ENCODE peak calls at places on chromosomes 13 and 19, in nine cellular contexts. One of them, this sample, is unnamed.

GRCh38 chr13:35646061-35646774 is 169.7 kb upstream of the MAB21L1 start:
- DNase-seq in tibial artery: no peak
- DNase-seq in stomach: no peak
- DNase-seq in CD8-positive, alpha-beta T cell: no peak
- DNase-seq in cardiac muscle cell: no peak
- DNase-seq in AG04450: no peak
- DNase-seq in lower lobe of right lung: no peak
- DNase-seq in pancreas: no peak
- DNase-seq in tibial nerve: no peak
- DNase-seq in this sample: no peak

GRCh38 chr13:23707674-23708073 is 137.5 kb downstream of the TNFRSF19 start:
- DNase-seq in tibial artery: no peak
- DNase-seq in stomach: no peak
- DNase-seq in CD8-positive, alpha-beta T cell: no peak
- DNase-seq in cardiac muscle cell: peak
- DNase-seq in AG04450: no peak
- DNase-seq in lower lobe of right lung: no peak
- DNase-seq in pancreas: no peak
- DNase-seq in tibial nerve: no peak
- DNase-seq in this sample: no peak

GRCh38 chr19:10389863-10390262 is 9.5 kb upstream of the TYK2 start:
- DNase-seq in tibial artery: no peak
- DNase-seq in stomach: no peak
- DNase-seq in CD8-positive, alpha-beta T cell: no peak
- DNase-seq in cardiac muscle cell: no peak
- DNase-seq in AG04450: no peak
- DNase-seq in lower lobe of right lung: no peak
- DNase-seq in pancreas: no peak
- DNase-seq in tibial nerve: no peak
- DNase-seq in this sample: no peak

GRCh38 chr13:108278466-108278865 is 8.9 kb downstream of the TNFSF13B start:
- DNase-seq in tibial artery: no peak
- DNase-seq in stomach: no peak
- DNase-seq in CD8-positive, alpha-beta T cell: no peak
- DNase-seq in cardiac muscle cell: no peak
- DNase-seq in AG04450: no peak
- DNase-seq in lower lobe of right lung: no peak
- DNase-seq in pancreas: no peak
- DNase-seq in tibial nerve: no peak
- DNase-seq in this sample: no peak

GRCh38 chr13:109297628-109298027 is 488.8 kb downstream of the IRS2 start:
- DNase-seq in tibial artery: no peak
- DNase-seq in stomach: no peak
- DNase-seq in CD8-positive, alpha-beta T cell: no peak
- DNase-seq in cardiac muscle cell: peak
- DNase-seq in AG04450: peak
- DNase-seq in lower lobe of right lung: no peak
- DNase-seq in pancreas: no peak
- DNase-seq in tibial nerve: no peak
- DNase-seq in this sample: no peak

GRCh38 chr19:48715681-48716171 is 3.8 kb downstream of the MAMSTR start:
- DNase-seq in tibial artery: no peak
- DNase-seq in stomach: no peak
- DNase-seq in CD8-positive, alpha-beta T cell: no peak
- DNase-seq in cardiac muscle cell: no peak
- DNase-seq in AG04450: no peak
- DNase-seq in lower lobe of right lung: no peak
- DNase-seq in pancreas: peak
- DNase-seq in tibial nerve: no peak
- DNase-seq in this sample: no peak

GRCh38 chr13:48400820-48401219 is 12.1 kb downstream of the LPAR6 start:
- DNase-seq in tibial artery: no peak
- DNase-seq in stomach: no peak
- DNase-seq in CD8-positive, alpha-beta T cell: no peak
- DNase-seq in cardiac muscle cell: peak
- DNase-seq in AG04450: no peak
- DNase-seq in lower lobe of right lung: no peak
- DNase-seq in pancreas: no peak
- DNase-seq in tibial nerve: no peak
- DNase-seq in this sample: peak

GRCh38 chr13:22866221-22866620 is 314.6 kb upstream of the SGCG start:
- DNase-seq in tibial artery: no peak
- DNase-seq in stomach: no peak
- DNase-seq in CD8-positive, alpha-beta T cell: no peak
- DNase-seq in cardiac muscle cell: no peak
- DNase-seq in AG04450: no peak
- DNase-seq in lower lobe of right lung: no peak
- DNase-seq in pancreas: no peak
- DNase-seq in tibial nerve: no peak
- DNase-seq in this sample: no peak

GRCh38 chr13:39196957-39197644 is 158.8 kb downstream of the NHLRC3 start:
- DNase-seq in tibial artery: no peak
- DNase-seq in stomach: no peak
- DNase-seq in CD8-positive, alpha-beta T cell: no peak
- DNase-seq in cardiac muscle cell: no peak
- DNase-seq in AG04450: no peak
- DNase-seq in lower lobe of right lung: no peak
- DNase-seq in pancreas: no peak
- DNase-seq in tibial nerve: no peak
- DNase-seq in this sample: no peak

GRCh38 chr19:41442473-41443360 is at the start of gene ERICH4:
- DNase-seq in tibial artery: no peak
- DNase-seq in stomach: no peak
- DNase-seq in CD8-positive, alpha-beta T cell: no peak
- DNase-seq in cardiac muscle cell: no peak
- DNase-seq in AG04450: no peak
- DNase-seq in lower lobe of right lung: no peak
- DNase-seq in pancreas: no peak
- DNase-seq in tibial nerve: no peak
- DNase-seq in this sample: no peak

GRCh38 chr13:52969373-52969772 is 59.2 kb upstream of the OLFM4 start:
- DNase-seq in tibial artery: no peak
- DNase-seq in stomach: no peak
- DNase-seq in CD8-positive, alpha-beta T cell: no peak
- DNase-seq in cardiac muscle cell: no peak
- DNase-seq in AG04450: no peak
- DNase-seq in lower lobe of right lung: no peak
- DNase-seq in pancreas: no peak
- DNase-seq in tibial nerve: no peak
- DNase-seq in this sample: no peak

GRCh38 chr19:46453661-46454060 is 17.7 kb downstream of the PNMA8A start:
- DNase-seq in tibial artery: no peak
- DNase-seq in stomach: no peak
- DNase-seq in CD8-positive, alpha-beta T cell: no peak
- DNase-seq in cardiac muscle cell: no peak
- DNase-seq in AG04450: no peak
- DNase-seq in lower lobe of right lung: no peak
- DNase-seq in pancreas: no peak
- DNase-seq in tibial nerve: no peak
- DNase-seq in this sample: no peak

GRCh38 chr13:110463876-110464510 is 97.5 kb downstream of the RAB20 start:
- DNase-seq in tibial artery: no peak
- DNase-seq in stomach: no peak
- DNase-seq in CD8-positive, alpha-beta T cell: no peak
- DNase-seq in cardiac muscle cell: no peak
- DNase-seq in AG04450: no peak
- DNase-seq in lower lobe of right lung: peak
- DNase-seq in pancreas: no peak
- DNase-seq in tibial nerve: no peak
- DNase-seq in this sample: no peak

GRCh38 chr19:33374406-33374703 is 846 bp downstream of the CEBPG start:
- DNase-seq in tibial artery: no peak
- DNase-seq in stomach: no peak
- DNase-seq in CD8-positive, alpha-beta T cell: no peak
- DNase-seq in cardiac muscle cell: no peak
- DNase-seq in AG04450: no peak
- DNase-seq in lower lobe of right lung: no peak
- DNase-seq in pancreas: peak
- DNase-seq in tibial nerve: no peak
- DNase-seq in this sample: no peak

GRCh38 chr19:24054044-24054935 is 32.7 kb upstream of the ZNF254 start:
- DNase-seq in tibial artery: no peak
- DNase-seq in stomach: no peak
- DNase-seq in CD8-positive, alpha-beta T cell: no peak
- DNase-seq in cardiac muscle cell: peak
- DNase-seq in AG04450: peak
- DNase-seq in lower lobe of right lung: no peak
- DNase-seq in pancreas: no peak
- DNase-seq in tibial nerve: no peak
- DNase-seq in this sample: peak

GRCh38 chr13:58855283-58855682 is 1223.7 kb downstream of the PCDH17 start:
- DNase-seq in tibial artery: no peak
- DNase-seq in stomach: no peak
- DNase-seq in CD8-positive, alpha-beta T cell: no peak
- DNase-seq in cardiac muscle cell: no peak
- DNase-seq in AG04450: no peak
- DNase-seq in lower lobe of right lung: no peak
- DNase-seq in pancreas: no peak
- DNase-seq in tibial nerve: no peak
- DNase-seq in this sample: peak

GRCh38 chr13:97540696-97541095 is 106.7 kb downstream of the RAP2A start:
- DNase-seq in tibial artery: no peak
- DNase-seq in stomach: no peak
- DNase-seq in CD8-positive, alpha-beta T cell: no peak
- DNase-seq in cardiac muscle cell: peak
- DNase-seq in AG04450: no peak
- DNase-seq in lower lobe of right lung: no peak
- DNase-seq in pancreas: no peak
- DNase-seq in tibial nerve: no peak
- DNase-seq in this sample: no peak

GRCh38 chr13:96141032-96141431 is 51.1 kb downstream of the HS6ST3 start:
- DNase-seq in tibial artery: no peak
- DNase-seq in stomach: no peak
- DNase-seq in CD8-positive, alpha-beta T cell: no peak
- DNase-seq in cardiac muscle cell: peak
- DNase-seq in AG04450: no peak
- DNase-seq in lower lobe of right lung: no peak
- DNase-seq in pancreas: no peak
- DNase-seq in tibial nerve: no peak
- DNase-seq in this sample: no peak

GRCh38 chr19:38831142-38831605 is 420 bp downstream of the ECH1 start:
- DNase-seq in tibial artery: peak
- DNase-seq in stomach: peak
- DNase-seq in CD8-positive, alpha-beta T cell: no peak
- DNase-seq in cardiac muscle cell: peak
- DNase-seq in AG04450: peak
- DNase-seq in lower lobe of right lung: peak
- DNase-seq in pancreas: peak
- DNase-seq in tibial nerve: no peak
- DNase-seq in this sample: peak

GRCh38 chr19:27773318-27774094 is 1439.4 kb downstream of the UQCRFS1 start:
- DNase-seq in tibial artery: no peak
- DNase-seq in stomach: no peak
- DNase-seq in CD8-positive, alpha-beta T cell: no peak
- DNase-seq in cardiac muscle cell: no peak
- DNase-seq in AG04450: no peak
- DNase-seq in lower lobe of right lung: no peak
- DNase-seq in pancreas: no peak
- DNase-seq in tibial nerve: no peak
- DNase-seq in this sample: no peak

GRCh38 chr19:27775395-27775794 is 1437.6 kb downstream of the UQCRFS1 start:
- DNase-seq in tibial artery: no peak
- DNase-seq in stomach: no peak
- DNase-seq in CD8-positive, alpha-beta T cell: no peak
- DNase-seq in cardiac muscle cell: no peak
- DNase-seq in AG04450: no peak
- DNase-seq in lower lobe of right lung: no peak
- DNase-seq in pancreas: no peak
- DNase-seq in tibial nerve: no peak
- DNase-seq in this sample: no peak

GRCh38 chr19:27774337-27774736 is 1438.6 kb downstream of the UQCRFS1 start:
- DNase-seq in tibial artery: no peak
- DNase-seq in stomach: no peak
- DNase-seq in CD8-positive, alpha-beta T cell: no peak
- DNase-seq in cardiac muscle cell: no peak
- DNase-seq in AG04450: no peak
- DNase-seq in lower lobe of right lung: no peak
- DNase-seq in pancreas: no peak
- DNase-seq in tibial nerve: no peak
- DNase-seq in this sample: no peak

GRCh38 chr19:27776020-27776419 is 1436.9 kb downstream of the UQCRFS1 start:
- DNase-seq in tibial artery: no peak
- DNase-seq in stomach: no peak
- DNase-seq in CD8-positive, alpha-beta T cell: no peak
- DNase-seq in cardiac muscle cell: peak
- DNase-seq in AG04450: no peak
- DNase-seq in lower lobe of right lung: no peak
- DNase-seq in pancreas: no peak
- DNase-seq in tibial nerve: no peak
- DNase-seq in this sample: no peak

GRCh38 chr19:27774827-27775226 is 1438.1 kb downstream of the UQCRFS1 start:
- DNase-seq in tibial artery: no peak
- DNase-seq in stomach: no peak
- DNase-seq in CD8-positive, alpha-beta T cell: no peak
- DNase-seq in cardiac muscle cell: no peak
- DNase-seq in AG04450: no peak
- DNase-seq in lower lobe of right lung: no peak
- DNase-seq in pancreas: no peak
- DNase-seq in tibial nerve: no peak
- DNase-seq in this sample: no peak
- H3K27ac ChIP-seq in tibial artery: no peak
- H3K27ac ChIP-seq in stomach: no peak
- H3K27ac ChIP-seq in CD8-positive, alpha-beta T cell: no peak
- H3K27ac ChIP-seq in cardiac muscle cell: no peak
- H3K27ac ChIP-seq in AG04450: no peak
- H3K27ac ChIP-seq in lower lobe of right lung: no peak
- H3K27ac ChIP-seq in pancreas: no peak
- H3K27ac ChIP-seq in tibial nerve: no peak
- H3K27ac ChIP-seq in this sample: no peak

GRCh38 chr19:31249217-31249616 is 100.0 kb downstream of the TSHZ3 start:
- DNase-seq in tibial artery: no peak
- DNase-seq in stomach: no peak
- DNase-seq in CD8-positive, alpha-beta T cell: no peak
- DNase-seq in cardiac muscle cell: no peak
- DNase-seq in AG04450: no peak
- DNase-seq in lower lobe of right lung: no peak
- DNase-seq in pancreas: no peak
- DNase-seq in tibial nerve: no peak
- DNase-seq in this sample: no peak
- TF ChIP-seq CTCF in tibial artery: no peak
- TF ChIP-seq CTCF in stomach: no peak
- TF ChIP-seq CTCF in CD8-positive, alpha-beta T cell: no peak
- TF ChIP-seq CTCF in cardiac muscle cell: no peak
- TF ChIP-seq CTCF in AG04450: no peak
- TF ChIP-seq CTCF in lower lobe of right lung: no peak
- TF ChIP-seq CTCF in pancreas: no peak
- TF ChIP-seq CTCF in tibial nerve: no peak
- TF ChIP-seq CTCF in this sample: no peak

GRCh38 chr13:80454245-80454644 is 113.3 kb upstream of the SPRY2 start:
- DNase-seq in tibial artery: no peak
- DNase-seq in stomach: no peak
- DNase-seq in CD8-positive, alpha-beta T cell: no peak
- DNase-seq in cardiac muscle cell: peak
- DNase-seq in AG04450: no peak
- DNase-seq in lower lobe of right lung: no peak
- DNase-seq in pancreas: no peak
- DNase-seq in tibial nerve: no peak
- DNase-seq in this sample: no peak
- H3K27ac ChIP-seq in tibial artery: no peak
- H3K27ac ChIP-seq in stomach: no peak
- H3K27ac ChIP-seq in CD8-positive, alpha-beta T cell: no peak
- H3K27ac ChIP-seq in cardiac muscle cell: no peak
- H3K27ac ChIP-seq in AG04450: no peak
- H3K27ac ChIP-seq in lower lobe of right lung: no peak
- H3K27ac ChIP-seq in pancreas: no peak
- H3K27ac ChIP-seq in tibial nerve: no peak
- H3K27ac ChIP-seq in this sample: no peak

GRCh38 chr19:1754651-1755466 is 1.6 kb downstream of the ONECUT3 start:
- DNase-seq in tibial artery: no peak
- DNase-seq in stomach: no peak
- DNase-seq in CD8-positive, alpha-beta T cell: no peak
- DNase-seq in cardiac muscle cell: no peak
- DNase-seq in AG04450: no peak
- DNase-seq in lower lobe of right lung: no peak
- DNase-seq in pancreas: no peak
- DNase-seq in tibial nerve: no peak
- DNase-seq in this sample: no peak
- TF ChIP-seq CTCF in tibial artery: no peak
- TF ChIP-seq CTCF in stomach: no peak
- TF ChIP-seq CTCF in CD8-positive, alpha-beta T cell: no peak
- TF ChIP-seq CTCF in cardiac muscle cell: no peak
- TF ChIP-seq CTCF in AG04450: no peak
- TF ChIP-seq CTCF in lower lobe of right lung: no peak
- TF ChIP-seq CTCF in pancreas: no peak
- TF ChIP-seq CTCF in tibial nerve: no peak
- TF ChIP-seq CTCF in this sample: no peak

This sample was measured in RWPE1.